ENCODE peak calls at places on chromosomes 16 and 17, in five cellular contexts. T is uterus, J is hepatocyte, A is GM23248, W is aorta. C is an unnamed sample.
A peak's percentile ranks its signal among the peaks of the same experiment; 100 is the strongest.

GRCh38 chr17:8485491-8485890 is 49.8 kb downstream of the NDEL1 start:
- DNase-seq in T (no peak), J (no peak), A (no peak), W (no peak), C (no peak)

GRCh38 chr17:82973456-82974135 is 105.8 kb upstream of the METRNL start:
- DNase-seq in T (no peak), J (no peak), A (no peak), W (no peak), C (no peak)

GRCh38 chr16:31664683-31665482 is 137.2 kb downstream of the AHSP start:
- DNase-seq in T (no peak), J (no peak), A (peak; percentile 65), W (no peak), C (no peak)

GRCh38 chr16:78763821-78764440 is 664.5 kb downstream of the WWOX start:
- DNase-seq in T (no peak), J (no peak), A (no peak), W (no peak), C (no peak)

GRCh38 chr16:17590711-17591654 is 120.2 kb upstream of the XYLT1 start:
- DNase-seq in T (no peak), J (no peak), A (peak; percentile 72), W (no peak), C (no peak)

GRCh38 chr17:12041316-12041715 is 20.6 kb downstream of the MAP2K4 start:
- DNase-seq in T (no peak), J (no peak), A (peak; percentile 91), W (no peak), C (no peak)

GRCh38 chr17:80817861-80818260 is 173.8 kb upstream of the CHMP6 start:
- DNase-seq in T (no peak), J (no peak), A (peak; percentile 50), W (peak; percentile 50), C (no peak)

GRCh38 chr17:56595831-56596740 is 2.6 kb downstream of the NOG start:
- DNase-seq in T (no peak), J (peak; percentile 43), A (peak; percentile 50), W (no peak), C (no peak)

GRCh38 chr16:86638642-86639041 is 60.3 kb downstream of the FOXL1 start:
- DNase-seq in T (no peak), J (no peak), A (no peak), W (peak; percentile 62), C (no peak)

GRCh38 chr17:64777413-64778101 is 115.5 kb upstream of the SMURF2 start:
- DNase-seq in T (peak; percentile 31), J (no peak), A (no peak), W (no peak), C (no peak)

GRCh38 chr17:75138519-75138918 is 7.0 kb upstream of the NT5C start:
- DNase-seq in T (no peak), J (no peak), A (no peak), W (peak; percentile 36), C (no peak)

GRCh38 chr17:9470171-9470570 is 105.4 kb downstream of the STX8 start:
- DNase-seq in T (no peak), J (no peak), A (peak; percentile 5), W (no peak), C (no peak)

GRCh38 chr17:56158344-56158743 is 5.1 kb downstream of the ANKFN1 start:
- DNase-seq in T (no peak), J (no peak), A (no peak), W (no peak), C (no peak)

GRCh38 chr17:32523827-32524552 is 37.2 kb downstream of the CDK5R1 start:
- DNase-seq in T (no peak), J (no peak), A (no peak), W (no peak), C (no peak)

GRCh38 chr17:82932146-82933005 is 92.6 kb upstream of the ZNF750 start:
- DNase-seq in T (peak; percentile 9), J (no peak), A (peak; percentile 77), W (peak; percentile 40), C (peak; percentile 24)

GRCh38 chr16:8670014-8670560 is 4.3 kb upstream of the ABAT start:
- DNase-seq in T (no peak), J (no peak), A (no peak), W (no peak), C (no peak)

GRCh38 chr17:78255029-78255656 is 23.7 kb downstream of the TMEM235 start:
- DNase-seq in T (no peak), J (no peak), A (no peak), W (no peak), C (no peak)

GRCh38 chr17:78252701-78253635 is 21.5 kb downstream of the TMEM235 start:
- DNase-seq in T (no peak), J (no peak), A (peak; percentile 8), W (peak; percentile 62), C (peak; percentile 61)

GRCh38 chr17:78252111-78252634 is 20.7 kb downstream of the TMEM235 start:
- DNase-seq in T (no peak), J (no peak), A (no peak), W (peak; percentile 71), C (peak; percentile 52)

GRCh38 chr17:78255953-78256704 is 24.7 kb downstream of the TMEM235 start:
- DNase-seq in T (no peak), J (no peak), A (no peak), W (no peak), C (no peak)

DNA sequence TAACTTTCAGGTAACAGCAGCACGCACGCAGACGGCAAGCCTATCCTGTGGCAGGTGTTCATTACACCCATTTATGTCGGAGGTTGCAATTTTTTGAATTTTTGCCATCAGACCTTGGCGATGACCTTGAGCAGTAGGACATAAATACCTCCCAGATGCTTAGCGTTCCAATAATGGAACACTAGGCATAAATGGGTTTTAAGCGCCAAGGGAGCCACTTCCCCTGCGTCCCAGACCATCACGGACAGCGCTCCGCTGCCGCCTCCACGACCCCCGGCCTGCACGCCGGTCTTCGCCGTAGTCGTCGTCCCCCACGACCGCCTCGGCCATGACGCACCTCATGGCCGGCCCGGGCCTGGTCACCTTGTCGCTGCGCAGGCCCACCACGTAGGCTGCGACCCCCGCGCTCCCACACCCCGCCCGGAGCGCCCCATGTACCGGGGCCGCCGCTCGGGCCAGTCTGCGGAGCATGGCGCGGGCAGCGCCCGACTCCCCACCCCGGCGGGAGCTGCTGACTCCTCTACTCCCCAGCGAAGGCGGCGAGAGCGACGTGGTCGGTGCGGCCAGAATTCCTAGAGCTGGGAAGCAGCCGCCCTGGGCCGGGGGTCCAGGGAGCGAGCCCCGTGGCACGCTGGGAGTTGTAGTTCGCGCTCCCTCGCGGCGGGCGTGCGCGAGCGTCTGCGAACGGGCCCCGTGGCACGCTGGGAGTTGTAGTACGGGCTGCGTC is 22.7 kb downstream of the TMEM235 start:
- DNase-seq in T (peak; percentile 84), J (peak; percentile 94), A (peak; percentile 94), W (peak; percentile 96), C (peak; percentile 80)
- H3K4me1 ChIP-seq in T (no peaks in the 10 kb centered on the region), J (peaks cover 46% of the 10 kb centered on the region), A (peaks cover 3% of the 10 kb centered on the region), W (no peaks in the 10 kb centered on the region), C (peaks cover 6% of the 10 kb centered on the region)

DNA sequence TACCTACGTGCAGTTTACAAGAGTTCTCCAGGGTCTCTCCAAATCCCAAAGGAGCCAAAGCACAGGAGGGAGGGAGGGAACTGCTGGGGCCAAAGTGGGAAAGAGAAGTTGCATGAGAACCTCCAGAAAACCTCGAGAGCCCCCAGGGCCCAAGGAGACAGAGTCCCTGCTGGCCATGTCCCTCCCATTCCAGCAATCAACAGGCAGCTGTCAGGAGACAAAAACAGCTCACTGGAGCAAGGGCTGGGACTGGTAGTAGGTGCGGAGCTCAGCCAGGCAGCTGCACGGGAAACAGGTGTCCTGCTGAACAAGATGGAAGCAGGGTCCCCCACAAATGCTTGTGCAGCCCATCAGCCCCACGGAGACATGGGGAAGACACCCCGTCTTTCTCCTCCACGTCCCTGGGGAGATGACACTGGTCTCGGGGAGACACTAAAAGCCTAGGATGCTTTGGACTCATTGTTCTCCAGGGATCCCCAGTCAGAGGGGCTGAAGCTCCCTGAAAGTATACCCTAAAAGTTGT is 34.5 kb downstream of the SDK2 start:
- DNase-seq in T (no peak), J (no peak), A (no peak), W (no peak), C (no peak)
- H3K4me1 ChIP-seq in T (no peaks in the 10 kb centered on the region), J (peaks cover 17% of the 10 kb centered on the region), A (no peaks in the 10 kb centered on the region), W (no peaks in the 10 kb centered on the region), C (peaks cover 3% of the 10 kb centered on the region)

GRCh38 chr16:4949986-4950385 is 8.1 kb upstream of the SEC14L5 start:
- DNase-seq in T (no peak), J (no peak), A (no peak), W (no peak), C (no peak)
- H3K4me1 ChIP-seq in T (peaks cover 5% of the 10 kb centered on the region), J (peaks cover 23% of the 10 kb centered on the region), A (peaks cover 13% of the 10 kb centered on the region), W (no peaks in the 10 kb centered on the region), C (peaks cover 11% of the 10 kb centered on the region)

DNA sequence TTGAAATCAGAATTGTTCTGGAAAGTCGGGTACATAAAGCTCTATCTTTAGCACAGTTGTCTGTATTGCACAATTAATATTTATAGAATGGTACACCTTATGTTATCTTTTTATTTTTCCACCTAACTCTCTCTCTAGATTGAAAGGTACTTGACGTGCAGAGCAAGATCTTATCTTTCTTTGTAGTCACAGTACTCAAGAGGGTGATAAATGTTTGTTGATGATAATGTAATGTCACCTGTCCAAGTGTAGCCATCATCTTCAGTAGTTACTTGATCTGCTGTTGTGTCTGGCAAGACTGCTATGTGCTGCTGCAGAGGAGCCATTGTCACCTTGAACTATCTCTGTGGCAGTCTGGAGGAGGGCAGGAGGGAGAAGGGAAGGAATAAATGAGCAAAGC is 5.3 kb downstream of the HMOX2 start:
- DNase-seq in T (no peak), J (no peak), A (no peak), W (no peak), C (no peak)
- H3K4me1 ChIP-seq in T (no peaks in the 10 kb centered on the region), J (peaks cover 10% of the 10 kb centered on the region), A (peaks cover 12% of the 10 kb centered on the region), W (no peaks in the 10 kb centered on the region), C (peaks cover 26% of the 10 kb centered on the region)

GRCh38 chr16:3854740-3855139 is 25.8 kb downstream of the CREBBP start:
- DNase-seq in T (no peak), J (no peak), A (no peak), W (no peak), C (no peak)
- H3K4me1 ChIP-seq in T (peaks cover 29% of the 10 kb centered on the region), J (peaks cover 16% of the 10 kb centered on the region), A (peaks cover 34% of the 10 kb centered on the region), W (no peaks in the 10 kb centered on the region), C (peaks cover 9% of the 10 kb centered on the region)

DNA sequence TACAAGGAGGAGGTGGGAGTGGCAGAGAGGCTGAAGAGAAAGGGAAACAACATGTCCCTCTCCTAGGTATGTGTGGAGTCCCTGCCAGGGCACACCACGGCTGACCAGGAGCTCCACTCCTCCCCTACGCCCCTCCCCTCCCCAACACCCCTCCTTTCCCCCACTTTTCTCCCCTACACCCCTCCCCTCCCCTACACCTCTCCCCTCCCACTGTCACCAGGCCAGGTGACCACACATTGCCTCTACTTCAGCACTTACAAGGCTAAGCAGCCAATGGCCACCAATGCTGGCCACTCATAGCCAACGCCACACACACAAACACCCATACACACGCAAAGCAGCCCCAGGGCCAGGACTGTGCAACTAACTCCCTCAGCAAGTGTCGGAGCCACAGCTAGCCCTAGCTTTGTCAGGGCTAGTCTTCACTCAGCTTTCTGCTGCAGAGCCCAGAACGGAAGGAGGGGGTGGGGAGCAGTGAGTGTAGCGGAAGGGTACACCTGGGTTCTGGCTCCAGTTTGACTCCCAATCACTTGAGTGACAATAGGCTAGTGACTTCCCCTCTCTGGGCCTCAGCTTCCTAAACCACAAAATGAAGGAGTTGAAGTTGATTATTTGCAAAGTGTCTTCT is 8.2 kb downstream of the CAVIN1 start:
- DNase-seq in T (no peak), J (no peak), A (no peak), W (no peak), C (no peak)
- H3K4me1 ChIP-seq in T (peaks cover 10% of the 10 kb centered on the region), J (no peaks in the 10 kb centered on the region), A (peaks cover 75% of the 10 kb centered on the region), W (peaks cover 10% of the 10 kb centered on the region), C (peaks cover 27% of the 10 kb centered on the region)